ENCODE peak calls at places on chromosomes 6 and 20, in five cellular contexts. N, I, Y, L and M are unnamed samples. For H3K9me3, the result is how much of the 10 kb centered on the place peaks cover.

GRCh38 chr6:54291738-54292137 is 16.5 kb upstream of the TINAG start:
- DNase-seq in I (no peak), N (no peak), Y (no peak), L (no peak), M (no peak)

GRCh38 chr6:33696538-33697518 is 14.7 kb downstream of the UQCC2 start:
- DNase-seq in L (peak), I (peak), N (peak), Y (peak), M (no peak)

GRCh38 chr6:38027685-38028373 is 208.3 kb downstream of the ZFAND3 start:
- DNase-seq in N (no peak), L (no peak), I (no peak), Y (no peak), M (no peak)

GRCh38 chr6:81844686-81845085 is 92.2 kb upstream of the TENT5A start:
- DNase-seq in I (no peak), L (no peak), Y (no peak), N (no peak), M (no peak)

GRCh38 chr6:3523966-3524365 is 67.1 kb upstream of the SLC22A23 start:
- DNase-seq in N (no peak), L (no peak), I (no peak), Y (no peak), M (no peak)

GRCh38 chr6:110853754-110854477 is 20.7 kb upstream of the AMD1 start:
- DNase-seq in N (no peak), I (no peak), Y (no peak), L (no peak), M (no peak)

GRCh38 chr6:5968817-5969726 is 37.7 kb downstream of the NRN1 start:
- DNase-seq in L (peak), Y (no peak), N (peak), I (peak), M (no peak)

GRCh38 chr6:71383891-71384489 is 95.4 kb downstream of the OGFRL1 start:
- DNase-seq in N (no peak), L (no peak), Y (no peak), I (no peak), M (no peak)

GRCh38 chr6:148776321-148776966 is 29.6 kb downstream of the UST start:
- DNase-seq in I (no peak), N (no peak), Y (no peak), L (no peak), M (no peak)

GRCh38 chr6:44423306-44423705 is 35.8 kb downstream of the CDC5L start:
- DNase-seq in I (no peak), N (no peak), Y (no peak), L (no peak), M (no peak)

GRCh38 chr6:166553563-166554271 is 32.8 kb downstream of the RAMACL start:
- DNase-seq in L (no peak), N (no peak), I (peak), Y (no peak), M (no peak)

GRCh38 chr6:89270951-89271721 is 44.0 kb downstream of the GABRR2 start:
- DNase-seq in L (no peak), N (no peak), Y (no peak), I (no peak), M (no peak)

GRCh38 chr20:35302421-35303335 is 10.5 kb upstream of the FAM83C start:
- DNase-seq in Y (no peak), N (no peak), I (no peak), L (no peak), M (no peak)

DNA sequence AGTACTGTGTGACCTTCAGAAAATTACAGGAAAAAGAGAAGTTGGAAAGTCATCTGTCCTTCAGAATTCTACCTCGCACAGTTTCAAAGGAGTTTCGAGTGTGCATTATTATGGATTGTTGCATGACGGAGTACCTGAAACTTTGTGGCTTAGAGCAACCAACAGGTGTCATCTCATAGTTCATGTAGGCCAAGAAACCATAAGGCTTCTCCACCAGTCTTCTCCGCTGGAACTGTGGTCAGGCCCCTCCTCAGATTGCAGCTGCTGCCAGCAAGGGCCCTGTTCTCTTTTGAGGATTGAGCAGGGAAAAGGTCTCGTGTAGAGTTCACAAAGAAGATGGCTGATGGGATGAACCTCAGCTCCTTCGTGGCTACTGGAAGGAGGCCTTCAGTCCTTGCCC is 151.2 kb upstream of the THBS2 start:
- DNase-seq in I (no peak), L (no peak), Y (no peak), N (no peak), M (no peak)
- H3K9me3 ChIP-seq in I (under half), L (under half), Y (under half), N (under half), M (under half)

DNA sequence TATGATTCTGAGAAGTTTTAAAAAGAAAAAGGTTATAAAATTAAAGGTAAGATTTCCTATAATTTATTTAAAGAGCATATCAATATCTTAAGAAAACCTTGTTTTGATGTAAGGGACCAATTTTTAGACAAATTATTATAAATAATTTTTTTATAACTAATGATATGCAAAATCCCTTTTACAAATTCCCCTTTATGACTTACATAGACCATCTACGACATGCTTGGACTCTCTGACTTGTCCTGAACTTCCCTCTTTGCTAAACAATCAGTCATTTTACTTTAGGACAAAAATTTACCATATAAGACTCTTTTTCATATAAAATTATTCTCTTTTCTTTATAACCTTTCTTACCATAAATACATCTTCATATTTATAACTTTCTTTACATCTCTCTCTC is 15.3 kb upstream of the ANGPT4 start:
- DNase-seq in Y (no peak), N (no peak), L (no peak), I (no peak), M (no peak)
- H3K9me3 ChIP-seq in Y (under half), N (under half), L (under half), I (under half), M (under half)

DNA sequence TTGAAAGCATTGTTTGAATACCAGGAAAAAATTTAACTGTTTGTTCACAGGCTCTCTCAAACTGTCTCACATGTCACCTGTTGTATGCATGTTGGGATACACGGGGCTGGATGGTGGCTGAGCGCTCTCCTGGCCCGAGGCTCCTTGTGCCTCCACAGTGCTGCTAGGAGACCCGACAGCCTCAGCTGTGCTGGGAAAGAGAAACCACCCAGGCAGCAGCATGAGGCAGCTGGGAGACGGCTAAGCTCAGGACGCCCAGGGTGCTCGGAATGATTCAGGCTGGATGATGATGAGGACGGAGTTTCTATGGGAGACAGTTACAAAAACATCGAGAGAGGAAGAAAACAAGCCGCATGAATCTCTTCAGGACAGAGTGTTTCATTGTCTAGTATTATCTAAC is 278.0 kb upstream of the CDH4 start:
- DNase-seq in I (no peak), N (no peak), L (no peak), Y (no peak), M (no peak)
- H3K9me3 ChIP-seq in I (under half), N (under half), L (under half), Y (under half), M (under half)

DNA sequence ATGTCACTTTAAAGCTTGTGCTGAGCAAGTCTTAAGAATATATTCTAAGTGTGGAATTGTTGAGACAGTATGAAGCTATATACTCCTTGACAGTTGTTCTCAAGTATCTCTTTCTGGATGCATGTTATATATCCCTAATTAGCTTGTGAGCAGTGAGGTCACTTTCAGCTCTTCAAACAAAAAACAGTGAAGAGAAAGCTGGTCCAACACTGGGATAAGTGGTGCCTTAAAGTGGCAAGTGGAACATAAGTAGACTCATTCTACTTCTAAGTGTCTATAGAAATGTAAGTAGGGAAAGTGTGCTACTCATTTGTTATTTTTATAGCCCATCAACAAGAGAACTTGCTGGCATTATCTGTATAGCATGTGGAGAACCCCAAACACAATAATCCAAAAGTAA is 133.1 kb upstream of the BACH2 start:
- DNase-seq in I (no peak), N (no peak), Y (no peak), L (no peak), M (no peak)
- H3K9me3 ChIP-seq in I (under half), N (under half), Y (under half), L (under half), M (under half)

GRCh38 chr20:41138217-41138526 is 829 bp downstream of the PLCG1 start:
- DNase-seq in Y (no peak), N (no peak), I (no peak), L (no peak), M (no peak)

GRCh38 chr20:41136695-41137411 is 490 bp upstream of the PLCG1 start:
- DNase-seq in N (peak), L (peak), I (peak), Y (peak), M (peak)

GRCh38 chr20:41136336-41136694 is 1.0 kb upstream of the PLCG1 start:
- DNase-seq in Y (no peak), I (no peak), N (no peak), L (no peak), M (no peak)

GRCh38 chr20:41138527-41139226 is 1.3 kb downstream of the PLCG1 start:
- DNase-seq in L (no peak), Y (peak), N (peak), I (peak), M (no peak)

DNA sequence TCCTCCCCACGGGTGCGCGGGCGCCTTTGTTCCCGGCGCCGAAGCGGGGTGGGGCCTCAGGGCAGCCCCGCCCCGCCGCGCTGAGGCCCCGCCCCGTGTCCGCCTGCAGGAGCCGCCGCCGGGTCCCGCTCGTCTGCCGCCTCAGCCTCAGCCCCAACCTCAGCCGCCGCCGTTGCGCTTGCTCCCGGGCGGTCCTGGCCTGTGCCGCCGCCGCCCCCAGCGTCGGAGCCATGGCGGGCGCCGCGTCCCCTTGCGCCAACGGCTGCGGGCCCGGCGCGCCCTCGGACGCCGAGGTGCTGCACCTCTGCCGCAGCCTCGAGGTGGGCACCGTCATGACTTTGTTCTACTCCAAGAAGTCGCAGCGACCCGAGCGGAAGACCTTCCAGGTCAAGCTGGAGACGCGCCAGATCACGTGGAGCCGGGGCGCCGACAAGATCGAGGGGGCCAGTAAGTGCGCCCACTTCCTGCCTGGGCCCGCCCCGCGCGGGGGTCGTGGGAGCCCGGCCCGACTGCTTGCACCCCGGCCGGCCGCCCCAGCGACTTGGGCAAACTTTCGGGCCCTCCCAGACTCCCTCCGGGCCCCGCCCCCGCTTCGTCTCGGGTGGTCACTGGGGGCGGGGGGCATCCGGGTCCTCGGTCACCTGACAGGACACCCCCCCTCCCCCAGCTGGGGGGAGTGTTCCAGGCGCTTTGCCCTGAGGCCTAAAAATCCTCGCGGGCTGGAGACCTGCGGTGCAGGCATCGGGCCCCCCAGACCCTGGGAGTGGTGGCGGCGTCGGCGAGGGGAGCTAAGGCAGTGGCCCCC is at the start of gene PLCG1:
- DNase-seq in Y (peak), L (peak), I (peak), N (peak), M (peak)
- H3K9me3 ChIP-seq in Y (under half), L (under half), I (under half), N (under half), M (under half)

GRCh38 chr6:163470611-163471010 is 56.1 kb downstream of the QKI start:
- DNase-seq in Y (no peak), N (no peak), I (no peak), L (no peak), M (no peak)
- H3K9me3 ChIP-seq in Y (under half), N (under half), I (under half), L (under half), M (under half)

DNA sequence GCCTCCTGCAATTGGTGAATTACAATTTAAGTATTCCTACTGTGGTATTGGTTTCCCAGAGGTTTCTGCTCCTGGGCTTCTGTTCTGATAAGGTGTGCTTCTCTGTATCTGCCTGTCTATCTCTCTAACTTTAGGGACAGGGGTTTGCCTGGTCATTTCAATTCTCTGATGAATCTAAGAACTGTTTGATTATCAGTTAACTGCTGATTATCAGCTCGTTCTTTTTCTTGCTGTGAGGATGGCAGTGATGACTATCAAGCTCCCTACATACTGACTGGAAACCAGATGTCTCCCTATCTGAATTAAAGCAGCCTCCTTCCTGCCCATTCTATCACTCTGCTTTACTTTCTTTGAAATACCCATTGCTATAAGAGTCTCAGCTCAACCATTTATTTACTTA is 120.5 kb downstream of the INSM1 start:
- DNase-seq in I (no peak), L (no peak), Y (no peak), N (no peak), M (no peak)
- H3K9me3 ChIP-seq in I (under half), L (under half), Y (under half), N (under half), M (under half)

GRCh38 chr20:6502999-6503398 is 264.5 kb upstream of the BMP2 start:
- DNase-seq in I (no peak), N (no peak), L (no peak), Y (no peak), M (no peak)
- H3K9me3 ChIP-seq in I (under half), N (under half), L (under half), Y (under half), M (under half)

DNA sequence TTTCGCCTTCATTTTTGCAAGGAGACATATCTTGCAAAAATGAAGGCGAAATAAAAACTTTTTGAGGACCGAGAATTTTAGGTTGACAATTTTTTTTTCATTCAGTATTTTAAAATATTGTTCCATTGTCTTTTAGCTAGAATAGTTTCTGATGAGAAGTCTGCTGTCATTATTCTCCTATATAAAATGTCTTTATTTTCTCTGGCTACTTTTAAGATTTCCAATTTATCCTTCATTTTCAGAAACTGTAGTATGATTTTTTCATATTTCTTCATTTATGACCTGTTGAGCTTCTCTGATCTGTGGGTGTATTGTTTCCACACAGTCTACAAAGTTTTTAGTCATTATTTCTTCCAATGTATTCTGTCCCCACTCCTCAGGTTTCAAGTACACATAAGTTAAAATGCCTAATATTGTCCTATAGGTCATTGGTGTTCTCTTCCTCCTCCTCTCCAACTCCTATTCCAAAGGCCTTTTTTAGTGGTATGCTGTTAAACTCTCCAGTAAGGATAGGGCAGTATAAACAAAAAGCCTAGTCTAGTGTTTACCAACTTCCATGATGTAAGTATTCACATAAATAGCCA is 15.7 kb downstream of the AHI1 start:
- DNase-seq in L (no peak), N (no peak), I (no peak), Y (no peak), M (no peak)
- H3K9me3 ChIP-seq in L (under half), N (under half), I (under half), Y (under half), M (under half)

GRCh38 chr6:339480-339879 is 47.2 kb downstream of the DUSP22 start:
- DNase-seq in Y (no peak), N (no peak), L (no peak), I (no peak), M (no peak)

GRCh38 chr6:338815-339262 is 46.6 kb downstream of the DUSP22 start:
- DNase-seq in N (no peak), I (no peak), Y (no peak), L (no peak), M (no peak)

GRCh38 chr6:341914-342831 is 49.4 kb upstream of the IRF4 start:
- DNase-seq in Y (no peak), N (no peak), L (no peak), I (no peak), M (no peak)

GRCh38 chr6:340991-341827 is 48.9 kb downstream of the DUSP22 start:
- DNase-seq in I (peak), Y (no peak), L (no peak), N (peak), M (no peak)

DNA sequence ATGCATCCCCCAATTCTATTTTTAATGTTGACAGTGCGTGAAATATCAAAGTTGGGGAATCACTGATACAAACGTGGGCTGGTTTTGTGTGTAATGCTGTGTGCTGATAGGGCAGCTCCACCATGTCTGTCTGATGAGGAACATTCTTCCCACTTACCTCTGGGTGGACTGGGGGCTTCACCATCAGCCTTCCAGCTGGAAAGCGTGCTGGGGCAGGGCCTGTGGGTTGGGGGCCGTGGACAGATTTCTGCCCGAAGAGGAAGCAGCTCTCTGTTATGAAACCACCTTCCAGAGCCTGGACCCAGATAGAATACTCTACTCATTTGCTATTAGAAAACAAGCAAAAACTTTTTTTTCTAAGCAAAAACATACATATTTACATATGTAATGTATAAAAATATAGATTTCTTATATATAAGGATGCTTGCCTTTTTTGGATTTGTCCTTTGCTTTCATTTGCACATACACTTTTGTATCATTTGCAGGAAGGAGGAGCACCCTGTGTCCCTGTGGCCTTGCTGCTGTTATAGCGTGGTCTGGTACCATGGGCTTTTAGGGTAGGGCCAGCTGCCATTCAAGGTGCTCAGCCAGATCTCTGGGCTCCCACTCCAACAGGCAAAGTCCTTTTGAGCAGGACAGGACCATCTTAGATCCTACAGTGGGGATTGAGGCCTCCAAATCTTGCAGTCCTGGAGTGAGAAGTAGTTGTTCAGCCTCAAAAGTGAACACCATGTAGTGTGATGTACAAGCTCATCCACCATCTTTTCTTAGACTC is 48.1 kb downstream of the DUSP22 start:
- DNase-seq in Y (no peak), L (no peak), N (peak), I (no peak), M (no peak)
- H3K9me3 ChIP-seq in Y (under half), L (under half), N (under half), I (under half), M (under half)